ENCODE peak calls at places on chromosomes 1 and 21, in five cellular contexts. One of them, this sample, is unnamed. For H3K27me3, the result is how much of the 10 kb centered on the place peaks cover.

GRCh38 chr1:154265586-154265985 is 6.8 kb upstream of the HAX1 start:
- DNase-seq in WERI-Rb-1: no peak
- DNase-seq in heart left ventricle: no peak
- DNase-seq in GM06990: no peak
- DNase-seq in small intestine: peak
- DNase-seq in this sample: no peak

GRCh38 chr1:62676606-62677356 is 11.4 kb downstream of the DOCK7 start:
- DNase-seq in WERI-Rb-1: no peak
- DNase-seq in heart left ventricle: no peak
- DNase-seq in GM06990: no peak
- DNase-seq in small intestine: no peak
- DNase-seq in this sample: no peak

GRCh38 chr1:232950919-232951579 is 638 bp downstream of the NTPCR start:
- DNase-seq in WERI-Rb-1: no peak
- DNase-seq in heart left ventricle: no peak
- DNase-seq in GM06990: peak
- DNase-seq in small intestine: peak
- DNase-seq in this sample: peak

GRCh38 chr21:17819878-17820232 is 699 bp upstream of the C21orf91 start:
- DNase-seq in WERI-Rb-1: no peak
- DNase-seq in heart left ventricle: no peak
- DNase-seq in GM06990: no peak
- DNase-seq in small intestine: no peak
- DNase-seq in this sample: peak

GRCh38 chr1:5745776-5746610 is 246.2 kb downstream of the NPHP4 start:
- DNase-seq in WERI-Rb-1: peak
- DNase-seq in heart left ventricle: peak
- DNase-seq in GM06990: peak
- DNase-seq in small intestine: peak
- DNase-seq in this sample: peak

GRCh38 chr21:45873418-45873817 is 108.2 kb upstream of the COL6A1 start:
- DNase-seq in WERI-Rb-1: no peak
- DNase-seq in heart left ventricle: no peak
- DNase-seq in GM06990: no peak
- DNase-seq in small intestine: no peak
- DNase-seq in this sample: peak

GRCh38 chr1:108880850-108881249 is 4.1 kb downstream of the GPSM2 start:
- DNase-seq in WERI-Rb-1: no peak
- DNase-seq in heart left ventricle: no peak
- DNase-seq in GM06990: no peak
- DNase-seq in small intestine: peak
- DNase-seq in this sample: no peak

GRCh38 chr1:46406881-46407608 is 12.9 kb downstream of the FAAH start:
- DNase-seq in WERI-Rb-1: peak
- DNase-seq in heart left ventricle: no peak
- DNase-seq in GM06990: no peak
- DNase-seq in small intestine: no peak
- DNase-seq in this sample: peak

GRCh38 chr1:170663441-170664282 is at the start of gene PRRX1:
- DNase-seq in WERI-Rb-1: no peak
- DNase-seq in heart left ventricle: no peak
- DNase-seq in GM06990: no peak
- DNase-seq in small intestine: no peak
- DNase-seq in this sample: no peak

GRCh38 chr1:229199261-229199850 is 71.6 kb upstream of the RAB4A start:
- DNase-seq in WERI-Rb-1: no peak
- DNase-seq in heart left ventricle: no peak
- DNase-seq in GM06990: no peak
- DNase-seq in small intestine: no peak
- DNase-seq in this sample: peak

GRCh38 chr1:101511501-101511900 is 274.7 kb downstream of the S1PR1 start:
- DNase-seq in WERI-Rb-1: no peak
- DNase-seq in heart left ventricle: no peak
- DNase-seq in GM06990: no peak
- DNase-seq in small intestine: peak
- DNase-seq in this sample: no peak

GRCh38 chr21:27953328-27954045 is 986.6 kb upstream of the ADAMTS5 start:
- DNase-seq in WERI-Rb-1: no peak
- DNase-seq in heart left ventricle: no peak
- DNase-seq in GM06990: no peak
- DNase-seq in small intestine: no peak
- DNase-seq in this sample: no peak

GRCh38 chr1:77874804-77875445 is 13.5 kb upstream of the NEXN start:
- DNase-seq in WERI-Rb-1: no peak
- DNase-seq in heart left ventricle: no peak
- DNase-seq in GM06990: no peak
- DNase-seq in small intestine: no peak
- DNase-seq in this sample: no peak

GRCh38 chr1:226971765-226972164 is 31.7 kb downstream of the COQ8A start:
- DNase-seq in WERI-Rb-1: no peak
- DNase-seq in heart left ventricle: no peak
- DNase-seq in GM06990: no peak
- DNase-seq in small intestine: no peak
- DNase-seq in this sample: no peak

GRCh38 chr21:44909719-44910118 is 11.0 kb downstream of the ITGB2 start:
- DNase-seq in WERI-Rb-1: no peak
- DNase-seq in heart left ventricle: no peak
- DNase-seq in GM06990: no peak
- DNase-seq in small intestine: no peak
- DNase-seq in this sample: no peak

GRCh38 chr1:178503849-178504248 is 7.1 kb upstream of the CLEC20A start:
- DNase-seq in WERI-Rb-1: no peak
- DNase-seq in heart left ventricle: no peak
- DNase-seq in GM06990: no peak
- DNase-seq in small intestine: no peak
- DNase-seq in this sample: no peak

GRCh38 chr1:196650403-196650802 is 1.4 kb upstream of the CFH start:
- DNase-seq in WERI-Rb-1: no peak
- DNase-seq in heart left ventricle: no peak
- DNase-seq in GM06990: no peak
- DNase-seq in small intestine: no peak
- DNase-seq in this sample: no peak

GRCh38 chr1:15489052-15489736 is 13.3 kb downstream of the CELA2B start:
- DNase-seq in WERI-Rb-1: peak
- DNase-seq in heart left ventricle: no peak
- DNase-seq in GM06990: no peak
- DNase-seq in small intestine: peak
- DNase-seq in this sample: no peak

GRCh38 chr1:244304156-244304555 is 147.6 kb downstream of the ADSS2 start:
- DNase-seq in WERI-Rb-1: no peak
- DNase-seq in heart left ventricle: no peak
- DNase-seq in GM06990: no peak
- DNase-seq in small intestine: no peak
- DNase-seq in this sample: no peak

GRCh38 chr1:237416924-237417655 is 375.1 kb downstream of the RYR2 start:
- DNase-seq in WERI-Rb-1: no peak
- DNase-seq in heart left ventricle: no peak
- DNase-seq in GM06990: no peak
- DNase-seq in small intestine: no peak
- DNase-seq in this sample: no peak

GRCh38 chr1:117147341-117147831 is 25.8 kb upstream of the TRIM45 start:
- DNase-seq in WERI-Rb-1: no peak
- DNase-seq in heart left ventricle: no peak
- DNase-seq in GM06990: no peak
- DNase-seq in small intestine: no peak
- DNase-seq in this sample: no peak

GRCh38 chr21:46661211-46661625 is 25.7 kb downstream of the PRMT2 start:
- DNase-seq in WERI-Rb-1: peak
- DNase-seq in heart left ventricle: peak
- DNase-seq in GM06990: peak
- DNase-seq in small intestine: peak
- DNase-seq in this sample: peak

GRCh38 chr1:113303252-113303651 is 87.1 kb upstream of the MAGI3 start:
- DNase-seq in WERI-Rb-1: no peak
- DNase-seq in heart left ventricle: no peak
- DNase-seq in GM06990: no peak
- DNase-seq in small intestine: no peak
- DNase-seq in this sample: no peak

DNA sequence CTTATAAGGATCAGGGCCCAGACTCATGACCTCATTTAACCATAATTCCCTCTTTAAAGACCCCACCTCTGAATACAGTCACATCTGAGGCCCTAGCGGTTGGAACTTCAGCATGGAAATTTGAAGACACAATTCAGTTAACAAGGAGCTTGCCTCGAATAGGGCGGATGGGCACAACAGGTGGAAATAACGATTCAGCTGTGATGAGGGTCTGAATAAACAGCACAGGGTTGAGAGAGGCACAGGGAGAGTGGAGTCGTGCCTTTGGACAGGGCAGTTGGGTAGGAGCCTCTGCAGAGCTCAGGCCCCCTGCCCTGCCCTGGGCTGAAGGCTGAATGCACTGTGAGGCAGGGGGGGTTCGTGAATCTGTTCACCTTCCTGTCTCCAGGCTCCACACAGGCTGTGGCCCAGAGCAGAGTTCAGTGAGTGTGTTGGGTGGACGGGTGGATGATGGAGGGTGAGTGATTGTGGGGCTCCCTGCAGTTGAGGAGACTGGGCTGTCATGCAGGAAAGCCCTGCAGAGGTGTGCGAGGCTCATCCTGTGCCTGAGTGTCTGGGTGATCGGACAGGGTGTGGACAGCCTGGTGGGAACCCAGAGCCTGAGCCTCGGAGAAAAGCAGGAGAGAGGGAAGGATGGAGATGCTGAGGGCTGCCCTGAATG is 243.1 kb downstream of the FOXD2 start:
- DNase-seq in WERI-Rb-1: no peak
- DNase-seq in heart left ventricle: no peak
- DNase-seq in GM06990: no peak
- DNase-seq in small intestine: no peak
- DNase-seq in this sample: no peak
- H3K27me3 ChIP-seq in WERI-Rb-1: under half
- H3K27me3 ChIP-seq in heart left ventricle: under half
- H3K27me3 ChIP-seq in GM06990: under half
- H3K27me3 ChIP-seq in small intestine: under half
- H3K27me3 ChIP-seq in this sample: under half

GRCh38 chr1:21647431-21648373 is 21.5 kb downstream of the RAP1GAP start:
- DNase-seq in WERI-Rb-1: no peak
- DNase-seq in heart left ventricle: no peak
- DNase-seq in GM06990: no peak
- DNase-seq in small intestine: peak
- DNase-seq in this sample: peak

GRCh38 chr1:21648791-21649190 is 20.4 kb downstream of the RAP1GAP start:
- DNase-seq in WERI-Rb-1: no peak
- DNase-seq in heart left ventricle: no peak
- DNase-seq in GM06990: no peak
- DNase-seq in small intestine: no peak
- DNase-seq in this sample: no peak

GRCh38 chr1:21651214-21652042 is 17.7 kb downstream of the RAP1GAP start:
- DNase-seq in WERI-Rb-1: peak
- DNase-seq in heart left ventricle: no peak
- DNase-seq in GM06990: peak
- DNase-seq in small intestine: peak
- DNase-seq in this sample: peak

GRCh38 chr1:21650400-21650799 is 18.8 kb downstream of the RAP1GAP start:
- DNase-seq in WERI-Rb-1: no peak
- DNase-seq in heart left ventricle: no peak
- DNase-seq in GM06990: no peak
- DNase-seq in small intestine: no peak
- DNase-seq in this sample: no peak

GRCh38 chr1:21649315-21649714 is 19.8 kb downstream of the RAP1GAP start:
- DNase-seq in WERI-Rb-1: no peak
- DNase-seq in heart left ventricle: no peak
- DNase-seq in GM06990: no peak
- DNase-seq in small intestine: no peak
- DNase-seq in this sample: no peak
- H3K4me3 ChIP-seq in WERI-Rb-1: no peak
- H3K4me3 ChIP-seq in heart left ventricle: no peak
- H3K4me3 ChIP-seq in GM06990: no peak
- H3K4me3 ChIP-seq in small intestine: no peak
- H3K4me3 ChIP-seq in this sample: no peak

GRCh38 chr1:39689635-39690034 is 1.6 kb downstream of the HPCAL4 start:
- DNase-seq in WERI-Rb-1: no peak
- DNase-seq in heart left ventricle: no peak
- DNase-seq in GM06990: no peak
- DNase-seq in small intestine: no peak
- DNase-seq in this sample: peak
- H3K27me3 ChIP-seq in WERI-Rb-1: under half
- H3K27me3 ChIP-seq in heart left ventricle: under half
- H3K27me3 ChIP-seq in GM06990: under half
- H3K27me3 ChIP-seq in small intestine: under half
- H3K27me3 ChIP-seq in this sample: half or more

DNA sequence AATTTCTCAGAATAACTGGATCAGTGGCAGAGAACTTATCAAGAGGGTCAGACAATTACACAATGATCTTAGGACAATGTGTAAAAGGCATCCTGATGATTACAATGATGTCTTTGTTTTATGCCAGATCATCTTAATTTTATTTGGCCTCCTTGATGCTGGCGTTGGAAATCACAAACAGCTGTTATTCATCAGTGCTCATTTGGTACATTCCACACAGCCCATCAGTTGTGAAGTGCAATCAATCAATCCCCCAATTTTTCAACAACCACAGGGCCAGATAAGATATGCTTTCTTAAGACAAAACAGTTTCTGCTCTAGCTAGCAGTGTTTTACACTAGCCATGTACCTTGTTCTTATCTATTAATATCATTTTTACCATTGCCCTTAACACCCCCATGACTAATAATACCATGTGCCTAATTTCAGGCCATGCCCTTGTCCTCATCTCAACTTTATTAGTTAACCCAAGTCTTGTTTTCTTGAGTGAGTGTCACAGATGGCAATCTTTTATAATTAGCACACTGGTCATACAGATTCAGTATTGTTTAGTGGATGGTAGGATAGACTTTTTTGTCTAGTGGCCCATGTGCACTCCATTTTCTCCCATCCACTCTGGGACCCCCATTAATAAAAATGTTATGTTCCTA is 40.8 kb upstream of the COL24A1 start:
- DNase-seq in WERI-Rb-1: no peak
- DNase-seq in heart left ventricle: no peak
- DNase-seq in GM06990: no peak
- DNase-seq in small intestine: no peak
- DNase-seq in this sample: no peak
- H3K4me3 ChIP-seq in WERI-Rb-1: no peak
- H3K4me3 ChIP-seq in heart left ventricle: no peak
- H3K4me3 ChIP-seq in GM06990: no peak
- H3K4me3 ChIP-seq in small intestine: no peak
- H3K4me3 ChIP-seq in this sample: no peak

GRCh38 chr1:39680751-39681150 is 8.8 kb upstream of the NT5C1A start:
- DNase-seq in WERI-Rb-1: no peak
- DNase-seq in heart left ventricle: no peak
- DNase-seq in GM06990: no peak
- DNase-seq in small intestine: no peak
- DNase-seq in this sample: no peak
- H3K27me3 ChIP-seq in WERI-Rb-1: under half
- H3K27me3 ChIP-seq in heart left ventricle: under half
- H3K27me3 ChIP-seq in GM06990: under half
- H3K27me3 ChIP-seq in small intestine: under half
- H3K27me3 ChIP-seq in this sample: half or more

This sample was measured in H7.